ENCODE peak calls at places on chromosomes 13 and 19, in four cellular contexts. A is IMR-90, Y is GM12878, G is K562. I is an unnamed sample.

GRCh38 chr13:113616991-113617749 is 32.6 kb downstream of the TFDP1 start:
- DNase-seq in A (peak), Y (no peak), G (no peak), I (no peak)

GRCh38 chr13:82947121-82948077 is 934.9 kb downstream of the SLITRK1 start:
- DNase-seq in G (no peak), A (peak), Y (no peak), I (no peak)

GRCh38 chr13:99981115-99982020 is at the start of gene ZIC2:
- DNase-seq in Y (no peak), A (no peak), G (peak), I (no peak)

GRCh38 chr13:75326173-75327131 is 155.5 kb downstream of the TBC1D4 start:
- DNase-seq in A (peak), Y (no peak), G (peak), I (peak)

GRCh38 chr19:45781282-45782161 is 768 bp downstream of the DMPK start:
- DNase-seq in A (no peak), Y (no peak), G (no peak), I (no peak)

GRCh38 chr13:86051134-86052103 is 252.2 kb upstream of the SLITRK6 start:
- DNase-seq in A (no peak), Y (no peak), G (no peak), I (no peak)

GRCh38 chr13:111602874-111603273 is 282.4 kb downstream of the TEX29 start:
- DNase-seq in G (no peak), A (no peak), Y (no peak), I (no peak)

GRCh38 chr13:65310663-65311328 is 1919.3 kb downstream of the PCDH9 start:
- DNase-seq in Y (no peak), G (no peak), A (no peak), I (no peak)

GRCh38 chr19:35901854-35902661 is at the start of gene HCST:
- DNase-seq in G (no peak), A (peak), Y (no peak), I (no peak)

GRCh38 chr19:50496189-50497029 is 14.6 kb downstream of the JOSD2 start:
- DNase-seq in G (no peak), Y (no peak), A (no peak), I (no peak)

GRCh38 chr13:61358599-61358998 is 57.0 kb downstream of the PCDH20 start:
- DNase-seq in G (no peak), Y (no peak), A (no peak), I (no peak)

GRCh38 chr19:10353793-10354391 is 14.5 kb upstream of the ICAM3 start:
- DNase-seq in Y (no peak), A (peak), G (peak), I (peak)

GRCh38 chr13:113299951-113300350 is 2.9 kb downstream of the LAMP1 start:
- DNase-seq in Y (peak), A (no peak), G (no peak), I (no peak)

GRCh38 chr13:114309086-114309485 is 5.2 kb upstream of the CHAMP1 start:
- DNase-seq in G (no peak), A (no peak), Y (no peak), I (no peak)

GRCh38 chr19:51702754-51703654 is 9.9 kb downstream of the SPACA6 start:
- DNase-seq in A (no peak), Y (no peak), G (peak), I (peak)

GRCh38 chr13:77250968-77251367 is 75.9 kb downstream of the MYCBP2 start:
- DNase-seq in G (no peak), A (no peak), Y (no peak), I (no peak)

GRCh38 chr19:49593233-49594113 is 2.5 kb downstream of the PRR12 start:
- DNase-seq in G (peak), Y (peak), A (peak), I (peak)

GRCh38 chr13:80132741-80133601 is 208.0 kb downstream of the SPRY2 start:
- DNase-seq in Y (no peak), G (no peak), A (peak), I (peak)

GRCh38 chr13:44058586-44059238 is 179.0 kb downstream of the LACC1 start:
- DNase-seq in Y (no peak), A (no peak), G (no peak), I (peak)

GRCh38 chr19:48661746-48662145 is 11.1 kb downstream of the NTN5 start:
- DNase-seq in A (no peak), G (no peak), Y (no peak), I (no peak)

GRCh38 chr13:104855581-104855980 is 1679.9 kb downstream of the EFNB2 start:
- DNase-seq in G (no peak), Y (no peak), A (no peak), I (no peak)

GRCh38 chr19:28966737-28967401 is 246.1 kb downstream of the UQCRFS1 start:
- DNase-seq in G (no peak), A (no peak), Y (no peak), I (no peak)

GRCh38 chr13:110125157-110125556 is 181.8 kb downstream of the COL4A1 start:
- DNase-seq in Y (no peak), A (no peak), G (no peak), I (no peak)
- TF ChIP-seq FOS in Y (no peak), A (no peak), G (no peak), I (no peak)

DNA sequence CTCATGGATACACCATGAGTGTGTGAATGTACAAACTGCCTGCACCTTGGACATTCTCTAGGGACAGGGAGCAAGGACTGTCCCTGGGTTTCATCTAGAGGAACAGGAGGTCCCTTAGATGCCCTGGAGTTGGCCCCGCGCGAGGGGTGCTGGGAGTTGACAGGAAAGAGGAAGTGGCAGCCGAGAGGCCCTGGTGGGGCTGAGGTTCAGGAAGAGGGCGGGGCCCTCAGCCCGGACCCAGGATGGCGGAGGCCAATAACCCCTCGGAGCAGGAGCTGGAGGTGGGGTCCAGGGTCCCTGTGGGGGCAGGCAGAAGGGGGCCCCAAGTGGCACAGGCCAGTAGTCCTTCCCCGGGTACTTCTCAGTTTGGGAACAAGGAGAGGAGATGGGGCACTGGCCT is 6.9 kb downstream of the PKN1 start:
- DNase-seq in A (no peak), G (peak), Y (peak), I (peak)
- TF ChIP-seq FOS in A (no peak), G (no peak), Y (no peak), I (no peak)

DNA sequence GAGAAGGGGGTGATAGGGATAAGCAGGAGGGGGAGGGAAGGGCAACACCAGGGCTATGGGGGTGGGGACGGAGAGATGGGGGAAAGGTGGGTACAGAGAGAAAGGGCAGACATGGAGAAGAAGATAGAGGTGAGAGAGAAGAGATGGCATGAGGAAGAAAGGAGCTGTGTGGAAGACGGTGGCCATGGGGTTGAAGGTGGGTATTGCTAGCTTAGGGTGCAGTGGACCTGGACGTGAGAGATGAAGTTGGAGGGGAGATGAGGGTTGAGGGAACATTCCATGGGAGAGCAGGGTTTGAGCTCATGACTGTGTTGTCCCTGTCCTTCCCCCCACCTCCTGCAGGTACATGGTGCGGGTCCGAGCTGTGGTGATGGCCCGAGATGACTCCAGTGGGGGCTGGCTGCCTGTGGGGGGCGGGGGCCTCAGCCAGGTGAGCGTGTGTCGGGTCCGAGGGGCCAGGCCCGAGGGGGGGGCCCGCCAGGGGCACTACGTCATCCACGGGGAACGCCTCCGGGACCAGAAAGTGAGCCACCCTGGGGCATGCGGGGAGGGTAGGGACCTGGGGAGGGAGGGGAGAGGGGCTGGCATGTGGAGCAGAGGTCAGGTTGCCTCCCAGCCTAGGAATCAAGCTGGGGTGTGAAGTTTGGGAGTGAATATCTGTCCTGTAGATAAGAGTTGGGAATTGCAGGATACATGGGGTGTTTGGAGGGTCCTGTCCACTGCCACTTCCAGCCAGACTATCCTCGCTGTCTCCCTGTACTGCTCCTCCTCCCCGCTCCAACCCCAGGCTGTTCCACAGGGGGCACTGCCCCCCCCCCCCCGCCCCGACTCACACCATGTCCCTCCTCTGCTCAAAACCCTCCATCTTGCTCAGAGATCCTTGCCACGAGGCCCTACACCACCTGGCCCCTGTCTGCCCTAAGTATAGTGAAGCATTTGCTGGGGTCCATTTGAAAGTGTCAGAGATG is 1.7 kb downstream of the SPRED3 start:
- DNase-seq in A (no peak), Y (no peak), G (peak), I (no peak)
- TF ChIP-seq FOS in A (no peak), Y (no peak), G (no peak), I (no peak)

GRCh38 chr13:60016229-60016628 is 147.5 kb downstream of the DIAPH3 start:
- DNase-seq in Y (no peak), G (no peak), A (no peak), I (no peak)
- TF ChIP-seq FOS in Y (no peak), G (no peak), A (no peak), I (no peak)

GRCh38 chr13:32904271-32904670 is 112.0 kb upstream of the KL start:
- DNase-seq in G (no peak), A (no peak), Y (no peak), I (no peak)

GRCh38 chr13:32902898-32903297 is 113.3 kb upstream of the KL start:
- DNase-seq in Y (no peak), A (peak), G (no peak), I (no peak)

GRCh38 chr13:32903720-32904119 is 112.5 kb upstream of the KL start:
- DNase-seq in G (no peak), A (no peak), Y (no peak), I (no peak)

GRCh38 chr13:32905063-32905863 is 111.0 kb upstream of the KL start:
- DNase-seq in A (peak), G (no peak), Y (peak), I (no peak)

DNA sequence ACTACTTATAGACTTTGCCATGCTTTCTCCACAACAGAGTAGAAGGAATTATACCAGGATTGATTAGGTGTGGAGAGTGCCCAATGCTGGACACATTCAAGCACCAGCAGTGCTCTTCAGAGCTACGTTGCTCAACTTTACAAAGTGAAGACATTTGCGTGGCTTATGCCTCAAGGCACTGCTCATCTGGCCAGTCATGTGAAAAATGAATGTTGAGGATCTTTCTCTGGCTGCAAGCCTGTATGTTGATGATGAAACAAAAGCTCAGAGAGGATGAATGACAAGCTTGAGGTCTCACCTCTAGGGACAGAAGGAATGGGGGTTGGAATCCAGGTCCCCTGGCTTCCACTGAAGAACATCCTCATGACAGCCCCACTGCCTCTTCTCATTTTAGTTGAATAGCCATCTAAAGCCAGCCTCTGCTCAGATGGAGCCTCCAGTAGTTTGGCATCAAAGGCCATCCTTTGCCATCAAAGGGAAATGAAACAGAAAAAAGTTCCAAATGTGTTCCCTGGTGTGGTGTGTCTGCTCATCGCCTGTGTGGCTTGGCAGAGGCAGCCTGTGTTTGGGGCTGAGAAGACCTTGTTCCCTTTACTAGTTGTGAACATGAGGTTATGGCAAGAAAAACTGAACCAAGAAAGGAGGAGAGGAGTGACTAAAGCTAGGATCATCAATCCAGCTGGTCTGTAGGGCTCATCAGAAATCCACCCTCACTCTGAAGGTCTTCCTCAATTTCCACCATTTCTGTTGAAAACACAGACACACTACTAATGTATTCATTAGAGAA is 114.0 kb upstream of the KL start:
- DNase-seq in Y (no peak), A (no peak), G (no peak), I (no peak)
- TF ChIP-seq FOS in Y (no peak), A (no peak), G (no peak), I (no peak)

GRCh38 chr13:108917581-108917980 is 288.2 kb downstream of the MYO16 start:
- DNase-seq in G (no peak), Y (no peak), A (peak), I (no peak)

GRCh38 chr13:108920137-108920536 is 290.7 kb downstream of the MYO16 start:
- DNase-seq in Y (no peak), G (no peak), A (no peak), I (no peak)

GRCh38 chr13:108922108-108922507 is 292.7 kb downstream of the MYO16 start:
- DNase-seq in Y (no peak), A (no peak), G (no peak), I (no peak)

GRCh38 chr13:108921238-108921637 is 291.8 kb downstream of the MYO16 start:
- DNase-seq in A (no peak), G (no peak), Y (no peak), I (no peak)

DNA sequence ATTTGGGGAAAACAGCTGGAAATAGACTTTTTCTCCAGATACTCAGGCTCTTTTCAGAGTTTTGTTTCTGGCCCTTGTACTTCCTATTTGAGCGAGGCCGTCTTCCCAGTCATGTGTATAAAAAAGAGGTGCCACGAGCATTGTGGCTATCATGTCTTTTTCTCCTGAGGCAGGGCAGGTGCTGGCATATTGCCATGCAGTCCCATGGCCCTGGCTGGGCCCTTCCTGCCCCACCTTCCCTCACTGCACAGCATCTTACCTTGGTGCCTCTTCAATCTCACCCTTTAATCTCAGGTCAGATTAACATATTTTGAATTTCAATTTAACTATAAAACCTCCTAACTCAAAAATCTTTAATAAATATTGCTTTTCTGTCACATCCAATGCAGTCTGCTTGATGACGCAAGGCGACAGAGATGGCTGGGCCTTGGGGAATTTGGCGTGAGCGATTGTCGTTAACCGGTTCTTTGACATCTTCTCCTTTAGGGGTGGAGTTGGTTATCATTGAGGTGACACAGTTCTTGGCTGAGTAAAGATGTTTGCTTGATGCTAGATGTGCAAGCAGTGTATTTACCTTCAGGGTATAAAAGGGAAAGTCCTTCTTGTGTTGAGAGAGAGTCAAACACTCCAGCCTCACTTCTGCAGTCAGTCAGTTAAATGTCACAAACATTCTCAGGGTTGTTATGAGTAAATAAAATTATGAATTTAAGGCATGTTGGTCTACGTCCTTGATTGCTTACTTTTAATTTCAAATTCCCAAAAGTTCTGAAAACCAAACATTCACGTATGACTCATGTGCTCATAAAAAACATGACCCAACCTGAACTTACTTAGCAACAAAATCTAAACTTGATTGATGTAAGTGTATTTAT is 289.9 kb downstream of the MYO16 start:
- DNase-seq in G (no peak), Y (no peak), A (peak), I (peak)
- TF ChIP-seq FOS in G (no peak), Y (no peak), A (no peak), I (no peak)

DNA sequence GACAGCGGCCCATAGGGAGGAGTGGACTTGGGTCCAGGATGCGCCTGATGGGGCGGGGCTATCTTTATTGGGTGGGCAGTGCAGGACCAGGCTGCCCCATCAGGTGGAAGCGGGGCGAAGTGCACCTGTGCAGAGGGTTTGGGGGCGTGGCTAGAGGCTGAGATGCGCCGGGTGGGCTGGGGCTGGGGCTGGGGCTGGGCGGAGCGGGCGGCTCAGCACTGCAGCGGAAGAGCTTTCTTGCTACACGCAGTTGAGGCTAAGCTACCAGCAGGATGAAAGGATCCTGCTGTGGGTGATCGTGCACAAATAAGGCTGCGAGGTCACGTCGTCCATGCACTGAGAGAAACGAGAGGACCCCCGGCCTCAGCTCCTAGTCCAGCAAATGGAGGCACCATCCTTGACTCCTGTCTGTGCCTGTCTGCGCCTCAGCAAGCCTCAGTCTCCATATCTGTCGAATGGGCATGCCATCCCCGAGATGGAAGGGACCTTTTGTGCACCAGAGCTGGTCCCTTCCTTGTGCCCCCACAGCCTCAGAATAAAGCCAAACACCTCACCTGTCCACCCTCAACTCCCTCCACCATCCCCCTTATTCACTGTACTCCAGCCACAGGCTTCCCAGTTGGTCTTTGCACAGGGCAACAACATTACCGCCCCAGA is 20.9 kb upstream of the HOMER3 start:
- DNase-seq in G (peak), A (no peak), Y (no peak), I (no peak)
- TF ChIP-seq FOS in G (no peak), A (no peak), Y (no peak), I (no peak)

GRCh38 chr13:38686635-38687245 is at the start of gene FREM2:
- DNase-seq in Y (no peak), A (no peak), G (no peak), I (no peak)
- TF ChIP-seq FOS in Y (no peak), A (no peak), G (no peak), I (no peak)

GRCh38 chr19:5006201-5006600 is 37.3 kb downstream of the KDM4B start:
- DNase-seq in G (no peak), A (peak), Y (no peak), I (no peak)
- TF ChIP-seq FOS in G (no peak), A (no peak), Y (no peak), I (no peak)

GRCh38 chr19:2317756-2318155 is 9.8 kb upstream of the LINGO3 start:
- DNase-seq in A (no peak), Y (no peak), G (no peak), I (no peak)

GRCh38 chr19:2312819-2313501 is 5.0 kb upstream of the LINGO3 start:
- DNase-seq in Y (no peak), A (no peak), G (no peak), I (no peak)

GRCh38 chr19:2315121-2315817 is 7.3 kb upstream of the LINGO3 start:
- DNase-seq in Y (no peak), A (no peak), G (no peak), I (no peak)

GRCh38 chr19:2317300-2317699 is 9.3 kb upstream of the LINGO3 start:
- DNase-seq in A (no peak), Y (no peak), G (no peak), I (no peak)

GRCh38 chr19:2315818-2316353 is 7.9 kb upstream of the LINGO3 start:
- DNase-seq in Y (no peak), G (no peak), A (peak), I (peak)
- TF ChIP-seq FOS in Y (no peak), G (no peak), A (no peak), I (no peak)

I was measured in endothelial cell of umbilical vein.